ENCODE peak calls at places on chromosome 1, in six cellular contexts. One of them, this sample, is unnamed. For H3K4me1, the result is how much of the 10 kb centered on the place peaks cover.

GRCh38 chr1:53572061-53572801 is 113.0 kb downstream of the DMRTB1 start:
- DNase-seq in tibial nerve: no peak
- DNase-seq in transverse colon: peak
- DNase-seq in kidney: no peak
- DNase-seq in H1: no peak
- DNase-seq in neural progenitor cell: peak
- DNase-seq in this sample: no peak

GRCh38 chr1:179217943-179218507 is 11.5 kb downstream of the ABL2 start:
- DNase-seq in tibial nerve: no peak
- DNase-seq in transverse colon: no peak
- DNase-seq in kidney: no peak
- DNase-seq in H1: no peak
- DNase-seq in neural progenitor cell: no peak
- DNase-seq in this sample: no peak

GRCh38 chr1:45378184-45378583 is 37.9 kb upstream of the MUTYH start:
- DNase-seq in tibial nerve: no peak
- DNase-seq in transverse colon: no peak
- DNase-seq in kidney: no peak
- DNase-seq in H1: no peak
- DNase-seq in neural progenitor cell: no peak
- DNase-seq in this sample: no peak

GRCh38 chr1:230917284-230918135 is 49.2 kb upstream of the C1orf198 start:
- DNase-seq in tibial nerve: peak
- DNase-seq in transverse colon: peak
- DNase-seq in kidney: peak
- DNase-seq in H1: peak
- DNase-seq in neural progenitor cell: peak
- DNase-seq in this sample: peak

GRCh38 chr1:33181038-33181861 is 593 bp downstream of the TRIM62 start:
- DNase-seq in tibial nerve: no peak
- DNase-seq in transverse colon: peak
- DNase-seq in kidney: peak
- DNase-seq in H1: no peak
- DNase-seq in neural progenitor cell: peak
- DNase-seq in this sample: peak

GRCh38 chr1:115280073-115280472 is 58.0 kb downstream of the NGF start:
- DNase-seq in tibial nerve: no peak
- DNase-seq in transverse colon: no peak
- DNase-seq in kidney: no peak
- DNase-seq in H1: no peak
- DNase-seq in neural progenitor cell: no peak
- DNase-seq in this sample: no peak

GRCh38 chr1:41504126-41505035 is 19.9 kb upstream of the EDN2 start:
- DNase-seq in tibial nerve: no peak
- DNase-seq in transverse colon: no peak
- DNase-seq in kidney: no peak
- DNase-seq in H1: no peak
- DNase-seq in neural progenitor cell: no peak
- DNase-seq in this sample: no peak

GRCh38 chr1:53122847-53123461 is 19.5 kb downstream of the SLC1A7 start:
- DNase-seq in tibial nerve: no peak
- DNase-seq in transverse colon: no peak
- DNase-seq in kidney: peak
- DNase-seq in H1: no peak
- DNase-seq in neural progenitor cell: no peak
- DNase-seq in this sample: no peak

GRCh38 chr1:206568779-206569352 is 43.4 kb downstream of the EIF2D start:
- DNase-seq in tibial nerve: no peak
- DNase-seq in transverse colon: no peak
- DNase-seq in kidney: no peak
- DNase-seq in H1: no peak
- DNase-seq in neural progenitor cell: no peak
- DNase-seq in this sample: no peak
- H3K4me1 ChIP-seq in tibial nerve: under half
- H3K4me1 ChIP-seq in transverse colon: under half
- H3K4me1 ChIP-seq in kidney: under half
- H3K4me1 ChIP-seq in H1: under half
- H3K4me1 ChIP-seq in neural progenitor cell: under half
- H3K4me1 ChIP-seq in this sample: half or more

DNA sequence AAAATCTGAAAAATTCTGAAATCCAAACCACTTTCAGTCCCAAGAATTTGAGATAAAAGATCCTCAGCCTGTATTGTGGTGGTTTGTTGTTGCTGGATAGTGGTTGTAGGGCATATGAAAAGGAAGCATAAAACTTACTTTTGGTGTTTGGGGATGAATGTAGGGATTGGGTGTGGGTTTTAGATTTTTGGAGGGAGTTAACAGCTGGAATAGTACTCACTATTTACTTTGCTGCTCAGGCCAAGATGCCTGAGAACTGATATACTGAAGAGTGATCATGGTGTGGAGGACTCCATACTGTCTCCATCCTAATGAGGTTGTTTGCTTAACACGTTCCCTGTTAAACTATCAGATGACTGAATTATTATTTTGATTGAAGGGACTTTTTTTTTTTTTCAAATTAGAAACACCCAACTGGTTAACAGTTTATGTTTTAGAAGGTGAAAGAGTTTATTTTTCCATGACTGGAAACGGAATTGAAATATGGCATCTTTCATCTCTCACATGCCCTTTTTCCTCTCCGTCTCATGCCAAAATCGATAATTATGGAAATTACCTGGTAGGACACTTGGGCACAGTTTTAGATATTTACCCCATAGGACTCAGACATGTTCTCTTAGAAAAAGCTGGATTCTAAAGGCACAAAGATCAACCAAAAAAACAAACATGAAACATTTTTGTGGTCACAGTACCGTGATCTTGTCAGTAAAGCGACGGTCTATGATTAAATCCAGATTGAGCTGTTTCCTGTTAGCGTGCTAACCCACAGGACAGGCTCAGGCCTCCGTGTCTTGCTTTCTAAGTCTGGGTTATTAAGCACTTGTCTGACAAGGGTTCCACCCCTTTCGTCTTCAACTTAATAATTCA is 37.3 kb downstream of the RGL1 start:
- DNase-seq in tibial nerve: no peak
- DNase-seq in transverse colon: peak
- DNase-seq in kidney: no peak
- DNase-seq in H1: no peak
- DNase-seq in neural progenitor cell: no peak
- DNase-seq in this sample: no peak
- H3K4me3 ChIP-seq in tibial nerve: peak
- H3K4me3 ChIP-seq in transverse colon: no peak
- H3K4me3 ChIP-seq in kidney: peak
- H3K4me3 ChIP-seq in H1: no peak
- H3K4me3 ChIP-seq in neural progenitor cell: no peak
- H3K4me3 ChIP-seq in this sample: no peak

GRCh38 chr1:12167493-12168429 is 970 bp downstream of the TNFRSF1B start:
- DNase-seq in tibial nerve: no peak
- DNase-seq in transverse colon: no peak
- DNase-seq in kidney: no peak
- DNase-seq in H1: no peak
- DNase-seq in neural progenitor cell: no peak
- DNase-seq in this sample: no peak

GRCh38 chr1:12166834-12167492 is at the start of gene TNFRSF1B:
- DNase-seq in tibial nerve: peak
- DNase-seq in transverse colon: peak
- DNase-seq in kidney: peak
- DNase-seq in H1: no peak
- DNase-seq in neural progenitor cell: peak
- DNase-seq in this sample: peak

GRCh38 chr1:12163210-12163609 is 3.6 kb upstream of the TNFRSF1B start:
- DNase-seq in tibial nerve: no peak
- DNase-seq in transverse colon: no peak
- DNase-seq in kidney: no peak
- DNase-seq in H1: no peak
- DNase-seq in neural progenitor cell: no peak
- DNase-seq in this sample: no peak

GRCh38 chr1:12162459-12163137 is 4.2 kb upstream of the TNFRSF1B start:
- DNase-seq in tibial nerve: no peak
- DNase-seq in transverse colon: no peak
- DNase-seq in kidney: no peak
- DNase-seq in H1: no peak
- DNase-seq in neural progenitor cell: no peak
- DNase-seq in this sample: no peak

GRCh38 chr1:12165342-12165741 is 1.4 kb upstream of the TNFRSF1B start:
- DNase-seq in tibial nerve: no peak
- DNase-seq in transverse colon: no peak
- DNase-seq in kidney: no peak
- DNase-seq in H1: no peak
- DNase-seq in neural progenitor cell: no peak
- DNase-seq in this sample: no peak
- H3K4me1 ChIP-seq in tibial nerve: half or more
- H3K4me1 ChIP-seq in transverse colon: under half
- H3K4me1 ChIP-seq in kidney: under half
- H3K4me1 ChIP-seq in H1: under half
- H3K4me1 ChIP-seq in neural progenitor cell: under half
- H3K4me1 ChIP-seq in this sample: half or more

GRCh38 chr1:156371553-156372264 is 2.7 kb downstream of the RHBG start:
- DNase-seq in tibial nerve: peak
- DNase-seq in transverse colon: no peak
- DNase-seq in kidney: peak
- DNase-seq in H1: no peak
- DNase-seq in neural progenitor cell: no peak
- DNase-seq in this sample: no peak

GRCh38 chr1:156367386-156368156 is 1.4 kb upstream of the RHBG start:
- DNase-seq in tibial nerve: no peak
- DNase-seq in transverse colon: no peak
- DNase-seq in kidney: no peak
- DNase-seq in H1: no peak
- DNase-seq in neural progenitor cell: no peak
- DNase-seq in this sample: no peak

GRCh38 chr1:156366832-156367231 is 2.2 kb upstream of the RHBG start:
- DNase-seq in tibial nerve: no peak
- DNase-seq in transverse colon: no peak
- DNase-seq in kidney: no peak
- DNase-seq in H1: no peak
- DNase-seq in neural progenitor cell: no peak
- DNase-seq in this sample: no peak

GRCh38 chr1:156368157-156368658 is 803 bp upstream of the RHBG start:
- DNase-seq in tibial nerve: no peak
- DNase-seq in transverse colon: no peak
- DNase-seq in kidney: no peak
- DNase-seq in H1: no peak
- DNase-seq in neural progenitor cell: no peak
- DNase-seq in this sample: no peak

DNA sequence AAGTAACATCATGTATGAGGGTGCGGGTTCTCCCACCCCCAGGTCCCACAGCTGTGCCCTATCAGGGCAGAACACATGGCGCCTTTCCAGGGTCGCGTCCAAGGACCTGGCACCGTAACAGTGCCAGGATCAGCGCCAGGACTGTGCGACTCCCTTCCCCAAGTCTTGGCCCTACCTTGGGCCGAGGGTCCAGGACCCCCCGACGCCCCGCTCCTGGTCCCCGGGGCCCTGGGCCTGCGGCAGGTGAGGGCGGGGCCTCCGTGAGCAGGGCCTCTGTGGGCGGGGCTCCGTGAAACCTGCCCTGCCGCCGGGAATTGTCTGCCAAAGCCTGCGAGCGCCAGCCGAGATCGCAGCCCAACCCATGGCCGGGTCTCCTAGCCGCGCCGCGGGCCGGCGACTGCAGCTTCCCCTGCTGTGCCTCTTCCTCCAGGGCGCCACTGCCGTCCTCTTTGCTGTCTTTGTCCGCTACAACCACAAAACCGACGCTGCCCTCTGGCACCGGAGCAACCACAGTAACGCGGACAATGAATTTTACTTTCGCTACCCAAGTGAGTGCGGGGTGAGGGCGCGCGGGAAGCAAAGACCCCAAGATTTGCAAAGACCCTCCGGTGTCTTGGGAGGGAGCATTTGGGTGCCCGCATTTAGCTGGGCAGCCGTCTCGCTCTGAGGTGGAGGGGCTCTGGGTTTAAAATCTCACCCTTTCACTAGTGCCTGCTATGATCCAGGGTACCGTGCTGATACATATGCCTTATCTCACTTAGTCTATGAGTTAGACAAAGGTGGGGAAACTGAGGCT is at the start of gene RHBG:
- DNase-seq in tibial nerve: no peak
- DNase-seq in transverse colon: peak
- DNase-seq in kidney: peak
- DNase-seq in H1: no peak
- DNase-seq in neural progenitor cell: peak
- DNase-seq in this sample: no peak
- H3K4me3 ChIP-seq in tibial nerve: peak
- H3K4me3 ChIP-seq in transverse colon: peak
- H3K4me3 ChIP-seq in kidney: peak
- H3K4me3 ChIP-seq in H1: peak
- H3K4me3 ChIP-seq in neural progenitor cell: peak
- H3K4me3 ChIP-seq in this sample: peak

GRCh38 chr1:248788327-248788726 is 32.8 kb upstream of the LYPD8 start:
- DNase-seq in tibial nerve: no peak
- DNase-seq in transverse colon: no peak
- DNase-seq in kidney: no peak
- DNase-seq in H1: no peak
- DNase-seq in neural progenitor cell: no peak
- DNase-seq in this sample: no peak

GRCh38 chr1:248790456-248790855 is 34.9 kb upstream of the LYPD8 start:
- DNase-seq in tibial nerve: no peak
- DNase-seq in transverse colon: no peak
- DNase-seq in kidney: no peak
- DNase-seq in H1: no peak
- DNase-seq in neural progenitor cell: no peak
- DNase-seq in this sample: no peak

GRCh38 chr1:248792342-248792741 is 33.4 kb downstream of the SH3BP5L start:
- DNase-seq in tibial nerve: no peak
- DNase-seq in transverse colon: no peak
- DNase-seq in kidney: no peak
- DNase-seq in H1: no peak
- DNase-seq in neural progenitor cell: no peak
- DNase-seq in this sample: no peak

GRCh38 chr1:248791010-248791409 is 34.7 kb downstream of the SH3BP5L start:
- DNase-seq in tibial nerve: no peak
- DNase-seq in transverse colon: no peak
- DNase-seq in kidney: no peak
- DNase-seq in H1: no peak
- DNase-seq in neural progenitor cell: no peak
- DNase-seq in this sample: no peak

DNA sequence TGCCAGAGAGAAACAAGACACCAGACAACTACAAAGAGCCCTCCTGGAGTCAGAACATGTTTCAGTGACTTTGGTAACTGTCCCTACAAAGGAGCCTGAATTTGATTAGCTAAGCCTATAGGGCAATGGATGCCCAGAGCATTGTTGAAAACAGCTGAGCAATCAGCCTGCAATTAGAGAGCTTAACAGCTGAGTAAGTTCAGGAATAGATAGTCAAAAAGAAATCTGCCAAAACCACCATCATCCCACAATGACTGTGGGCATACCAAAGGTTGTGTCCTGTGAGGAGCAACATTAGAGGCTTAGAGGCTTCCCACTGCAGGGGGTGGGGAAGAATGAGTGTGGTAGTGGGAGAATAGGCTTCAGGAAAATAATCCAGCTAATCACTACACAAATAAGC is 32.1 kb downstream of the SH3BP5L start:
- DNase-seq in tibial nerve: no peak
- DNase-seq in transverse colon: no peak
- DNase-seq in kidney: no peak
- DNase-seq in H1: no peak
- DNase-seq in neural progenitor cell: no peak
- DNase-seq in this sample: no peak
- H3K4me1 ChIP-seq in tibial nerve: under half
- H3K4me1 ChIP-seq in transverse colon: under half
- H3K4me1 ChIP-seq in kidney: under half
- H3K4me1 ChIP-seq in H1: under half
- H3K4me1 ChIP-seq in neural progenitor cell: under half
- H3K4me1 ChIP-seq in this sample: under half